ENCODE peak calls at places on chromosomes 16 and 17, in seven cellular contexts. B is fibroblast of lung; H is heart left ventricle; G is CD8-positive, alpha-beta T cell; R is OCI-LY7; U is psoas muscle; F is osteoblast. P is an unnamed sample.

GRCh38 chr16:71364306-71364705 is 5.8 kb downstream of the CALB2 start:
- DNase-seq in F (peak; percentile 25), B (no peak), H (no peak), R (no peak), G (no peak), U (no peak), P (peak; percentile 34)

GRCh38 chr17:51461578-51462004 is 201.2 kb downstream of the UTP18 start:
- DNase-seq in R (peak; percentile 40), H (peak; percentile 64), G (peak; percentile 42), F (peak; percentile 93), B (peak; percentile 10), U (peak; percentile 53), P (peak; percentile 97)

GRCh38 chr17:41777579-41778188 is 8.8 kb downstream of the JUP start:
- DNase-seq in F (peak; percentile 98), B (peak; percentile 94), R (no peak), G (no peak), H (peak; percentile 88), U (peak; percentile 68), P (no peak)

GRCh38 chr16:4676826-4677225 is 16.5 kb upstream of the NUDT16L1 start:
- DNase-seq in U (no peak), H (no peak), G (no peak), F (peak; percentile 72), R (no peak), B (no peak), P (no peak)

GRCh38 chr17:81898029-81898866 is 3.8 kb upstream of the NPB start:
- DNase-seq in F (peak; percentile 99), B (peak; percentile 94), H (peak; percentile 41), G (no peak), U (no peak), R (no peak), P (no peak)

GRCh38 chr16:81524382-81524781 is 79.8 kb downstream of the CMIP start:
- DNase-seq in U (no peak), R (no peak), F (no peak), B (peak; percentile 57), H (no peak), G (peak; percentile 52), P (no peak)

GRCh38 chr16:14389359-14389758 is 240.7 kb downstream of the PARN start:
- DNase-seq in U (no peak), B (no peak), H (no peak), G (no peak), F (no peak), R (no peak), P (no peak)

GRCh38 chr16:8581923-8582580 is 8.3 kb downstream of the TMEM114 start:
- DNase-seq in U (no peak), H (no peak), F (no peak), R (peak; percentile 34), B (peak; percentile 6), G (no peak), P (no peak)

GRCh38 chr17:77371117-77371887 is 230.5 kb downstream of the SEC14L1 start:
- DNase-seq in R (no peak), H (peak; percentile 64), F (peak; percentile 95), U (peak; percentile 23), G (no peak), B (peak; percentile 81), P (no peak)

GRCh38 chr16:85312642-85313540 is 200.6 kb upstream of the CIBAR2 start:
- DNase-seq in H (no peak), U (no peak), G (no peak), F (no peak), B (no peak), R (peak; percentile 16), P (peak; percentile 76)

GRCh38 chr16:85312174-85312573 is 199.9 kb upstream of the CIBAR2 start:
- DNase-seq in H (no peak), R (no peak), F (no peak), U (no peak), B (no peak), G (no peak), P (no peak)

GRCh38 chr16:85311741-85312140 is 199.5 kb upstream of the CIBAR2 start:
- DNase-seq in G (no peak), F (no peak), H (no peak), B (no peak), U (no peak), R (no peak), P (no peak)

GRCh38 chr16:85309656-85310587 is 197.7 kb upstream of the CIBAR2 start:
- DNase-seq in G (peak; percentile 22), R (peak; percentile 89), B (no peak), F (no peak), U (peak; percentile 55), H (peak; percentile 75), P (peak; percentile 81)

DNA sequence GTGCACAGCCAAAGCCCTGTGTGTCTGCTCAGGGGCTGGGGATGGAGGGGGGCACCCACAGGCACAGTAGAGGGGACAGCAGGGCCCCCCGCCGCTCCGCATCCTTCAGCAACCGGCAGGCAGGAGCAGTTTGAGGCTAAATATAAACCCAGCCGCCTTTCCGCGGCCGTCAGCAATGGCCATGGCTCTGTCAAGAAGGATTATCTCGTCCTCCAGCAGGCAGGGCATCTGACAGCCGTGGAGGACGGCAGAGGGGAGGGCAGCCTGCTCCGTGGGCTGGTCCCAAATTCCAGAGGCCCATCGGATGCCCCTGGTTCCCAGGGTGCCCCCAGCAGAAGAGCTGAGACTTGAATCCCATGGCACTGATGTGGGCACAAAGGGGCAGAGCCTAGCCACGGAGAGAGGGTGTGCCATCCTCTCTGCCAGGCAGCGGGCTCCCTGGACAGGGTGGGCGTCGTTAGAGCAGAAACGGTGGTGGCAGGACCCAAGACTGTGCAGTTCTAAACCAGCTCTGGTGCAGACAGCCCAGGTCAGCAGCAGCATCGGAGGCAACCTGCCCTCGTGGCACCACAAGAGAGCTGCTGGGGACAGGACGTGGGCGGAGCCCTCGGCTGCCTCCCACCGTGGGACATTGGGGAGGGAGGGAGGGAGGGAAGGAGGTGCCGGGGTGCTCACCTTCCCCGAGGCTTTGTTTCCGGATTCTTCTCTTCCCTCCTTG is 198.8 kb upstream of the CIBAR2 start:
- DNase-seq in B (no peak), F (no peak), R (peak; percentile 57), H (no peak), U (no peak), G (peak; percentile 44), P (peak; percentile 75)
- H3K4me1 ChIP-seq in B (no peaks in the 10 kb centered on the region), F (peaks cover 9% of the 10 kb centered on the region), R (peaks cover 88% of the 10 kb centered on the region), H (peaks cover 36% of the 10 kb centered on the region), U (peaks cover 94% of the 10 kb centered on the region), G (peaks cover 63% of the 10 kb centered on the region), P (peaks cover 35% of the 10 kb centered on the region)

DNA sequence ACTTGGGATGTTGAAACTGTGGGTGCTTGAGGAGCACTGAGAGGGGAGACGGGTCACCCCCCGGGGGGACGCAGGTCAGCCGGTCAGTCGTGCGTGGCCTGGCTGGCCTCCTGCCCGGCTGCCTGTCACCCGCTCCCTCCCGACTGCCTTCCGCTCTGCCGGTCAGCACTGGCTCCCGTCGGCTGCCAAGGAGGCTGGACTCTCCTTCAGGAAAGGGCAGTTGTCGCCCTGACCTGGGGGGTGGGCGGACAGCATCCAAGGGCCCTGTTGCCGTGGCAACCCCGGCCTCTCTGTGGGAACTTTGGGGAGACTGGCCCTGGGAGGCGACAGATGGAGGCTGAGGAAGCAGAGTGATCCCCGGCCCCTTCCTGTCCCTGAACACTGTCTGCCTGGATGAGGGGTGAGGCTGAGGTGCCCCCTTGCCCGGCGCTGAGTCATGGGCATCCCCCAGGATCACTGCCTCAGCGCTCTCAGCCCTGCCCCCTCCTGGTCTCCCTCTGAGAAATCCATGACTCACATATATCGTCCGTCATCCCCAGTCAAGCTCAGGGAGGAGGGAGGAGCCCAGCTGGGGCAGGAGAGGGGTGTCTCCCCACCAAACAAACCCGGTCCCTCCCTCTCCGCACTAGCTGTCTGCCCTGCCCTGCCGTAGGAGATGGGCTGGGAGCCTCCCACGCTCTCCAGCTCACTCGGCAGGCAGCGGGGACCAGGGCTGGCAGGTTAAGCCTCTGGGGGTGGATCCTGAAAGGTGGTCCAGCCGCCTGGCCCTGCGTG is at the start of gene ADGRG1:
- DNase-seq in R (no peak), G (peak; percentile 31), H (peak; percentile 83), F (peak; percentile 99), B (peak; percentile 96), U (peak; percentile 73), P (peak; percentile 90)
- TF ChIP-seq CTCF in R (no peak), G (no peak), H (no peak), F (no peak), B (no peak), U (no peak), P (no peak)

DNA sequence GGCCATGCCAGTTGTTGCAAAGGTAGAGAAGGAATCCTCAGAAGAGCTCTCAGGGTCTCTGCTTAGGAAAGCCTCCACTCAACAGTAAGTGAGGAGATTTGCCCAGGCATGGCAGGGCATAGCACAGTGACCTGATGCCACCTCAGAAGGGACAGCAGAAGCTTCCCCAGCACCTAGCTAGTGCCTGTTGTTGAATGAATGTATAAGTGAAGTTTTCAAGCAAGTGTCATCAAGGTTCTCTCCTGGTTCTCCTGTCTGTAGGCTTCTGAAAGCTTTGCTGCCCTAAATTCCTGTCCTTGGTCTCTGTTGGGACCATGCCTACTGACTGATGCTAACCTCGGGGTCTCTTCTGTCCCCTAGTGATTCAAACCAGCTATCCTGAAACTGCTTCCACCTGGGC is 114.9 kb upstream of the TBX2 start:
- DNase-seq in G (no peak), B (no peak), U (no peak), R (no peak), H (no peak), F (peak; percentile 62), P (no peak)
- H3K4me1 ChIP-seq in G (no peaks in the 10 kb centered on the region), B (peaks cover 28% of the 10 kb centered on the region), U (no peaks in the 10 kb centered on the region), R (no peaks in the 10 kb centered on the region), H (peaks cover 5% of the 10 kb centered on the region), F (peaks cover 40% of the 10 kb centered on the region), P (peaks cover 25% of the 10 kb centered on the region)

DNA sequence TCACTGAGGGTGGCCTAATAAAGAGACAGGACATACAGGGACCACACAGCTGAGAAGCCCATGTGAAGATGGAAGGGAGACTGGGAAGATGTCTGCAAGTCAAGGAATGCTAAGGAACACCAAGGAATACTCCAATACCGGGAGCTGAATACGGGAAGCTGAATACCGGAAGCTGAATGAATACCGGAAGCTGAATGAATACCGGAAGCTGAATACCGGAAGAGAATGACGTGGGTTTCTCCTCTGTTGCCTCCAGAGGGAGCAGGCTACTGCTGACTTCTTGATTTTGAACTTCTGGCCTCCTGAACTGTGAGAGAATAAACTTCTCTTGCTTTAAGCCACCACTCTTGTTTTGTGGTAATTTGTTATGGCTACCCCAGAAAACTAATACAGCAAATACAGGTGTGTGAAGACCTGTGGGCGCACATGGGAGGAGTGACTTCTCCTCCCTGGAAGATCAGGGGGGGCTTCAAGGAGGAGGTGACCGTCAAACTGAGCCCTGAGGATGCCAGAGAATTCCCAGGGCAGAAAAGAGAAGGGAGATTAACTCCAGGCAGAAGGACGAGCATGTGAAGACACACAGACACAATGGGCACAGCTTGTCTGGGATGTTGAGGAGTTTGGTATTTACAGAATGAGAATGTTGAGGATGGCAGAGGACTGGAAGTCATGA is 259.9 kb downstream of the IRF8 start:
- DNase-seq in F (no peak), G (no peak), B (no peak), R (peak; percentile 40), H (no peak), U (no peak), P (no peak)
- TF ChIP-seq CTCF in F (no peak), G (no peak), B (no peak), R (peak; percentile 52), H (no peak), U (no peak), P (peak; percentile 64)

P was measured in endodermal cell.